ENCODE peak calls at places on chromosome 16, in ten cellular contexts. One of them, this sample, is unnamed.

GRCh38 chr16:84045818-84046470 is 3.3 kb upstream of the SLC38A8 start:
- DNase-seq in tibial nerve: no peak
- DNase-seq in Peyer's patch: no peak
- DNase-seq in suprapubic skin: no peak
- DNase-seq in body of pancreas: no peak
- DNase-seq in testis: no peak
- DNase-seq in transverse colon: no peak
- DNase-seq in A549: no peak
- DNase-seq in heart left ventricle: no peak
- DNase-seq in endothelial cell of umbilical vein: no peak
- DNase-seq in this sample: no peak

GRCh38 chr16:7374614-7375174 is 42.0 kb downstream of the RBFOX1 start:
- DNase-seq in Peyer's patch: no peak
- DNase-seq in A549: no peak
- DNase-seq in transverse colon: no peak
- DNase-seq in testis: no peak
- DNase-seq in endothelial cell of umbilical vein: no peak
- DNase-seq in suprapubic skin: no peak
- DNase-seq in heart left ventricle: no peak
- DNase-seq in tibial nerve: no peak
- DNase-seq in body of pancreas: no peak
- DNase-seq in this sample: no peak

GRCh38 chr16:84941916-84942315 is 69.4 kb downstream of the ZDHHC7 start:
- DNase-seq in testis: no peak
- DNase-seq in body of pancreas: no peak
- DNase-seq in Peyer's patch: no peak
- DNase-seq in suprapubic skin: peak; percentile 77
- DNase-seq in tibial nerve: no peak
- DNase-seq in heart left ventricle: no peak
- DNase-seq in endothelial cell of umbilical vein: no peak
- DNase-seq in transverse colon: no peak
- DNase-seq in A549: no peak
- DNase-seq in this sample: no peak

GRCh38 chr16:51137097-51137496 is 14.0 kb downstream of the SALL1 start:
- DNase-seq in A549: no peak
- DNase-seq in suprapubic skin: no peak
- DNase-seq in testis: no peak
- DNase-seq in body of pancreas: no peak
- DNase-seq in transverse colon: no peak
- DNase-seq in Peyer's patch: no peak
- DNase-seq in tibial nerve: no peak
- DNase-seq in endothelial cell of umbilical vein: no peak
- DNase-seq in heart left ventricle: no peak
- DNase-seq in this sample: peak; percentile 94

GRCh38 chr16:18932243-18932997 is 6.2 kb upstream of the SMG1 start:
- DNase-seq in A549: no peak
- DNase-seq in transverse colon: no peak
- DNase-seq in Peyer's patch: no peak
- DNase-seq in body of pancreas: no peak
- DNase-seq in tibial nerve: no peak
- DNase-seq in testis: no peak
- DNase-seq in endothelial cell of umbilical vein: no peak
- DNase-seq in suprapubic skin: no peak
- DNase-seq in heart left ventricle: no peak
- DNase-seq in this sample: peak; percentile 81

GRCh38 chr16:80899804-80900592 is 95.6 kb upstream of the CDYL2 start:
- DNase-seq in tibial nerve: peak; percentile 59
- DNase-seq in endothelial cell of umbilical vein: peak; percentile 90
- DNase-seq in transverse colon: peak; percentile 39
- DNase-seq in suprapubic skin: peak; percentile 62
- DNase-seq in body of pancreas: peak; percentile 93
- DNase-seq in Peyer's patch: peak; percentile 63
- DNase-seq in heart left ventricle: peak; percentile 92
- DNase-seq in A549: peak; percentile 36
- DNase-seq in testis: peak; percentile 86
- DNase-seq in this sample: peak; percentile 71

GRCh38 chr16:57664662-57665025 is 3.5 kb upstream of the ADGRG3 start:
- DNase-seq in body of pancreas: no peak
- DNase-seq in transverse colon: no peak
- DNase-seq in endothelial cell of umbilical vein: no peak
- DNase-seq in heart left ventricle: no peak
- DNase-seq in testis: no peak
- DNase-seq in tibial nerve: no peak
- DNase-seq in Peyer's patch: no peak
- DNase-seq in suprapubic skin: no peak
- DNase-seq in A549: no peak
- DNase-seq in this sample: peak; percentile 33

GRCh38 chr16:17885659-17886200 is 415.0 kb upstream of the XYLT1 start:
- DNase-seq in body of pancreas: no peak
- DNase-seq in tibial nerve: no peak
- DNase-seq in A549: no peak
- DNase-seq in Peyer's patch: no peak
- DNase-seq in heart left ventricle: no peak
- DNase-seq in testis: no peak
- DNase-seq in endothelial cell of umbilical vein: no peak
- DNase-seq in transverse colon: no peak
- DNase-seq in suprapubic skin: no peak
- DNase-seq in this sample: no peak

GRCh38 chr16:47446431-47446830 is 14.4 kb downstream of the ITFG1 start:
- DNase-seq in suprapubic skin: no peak
- DNase-seq in tibial nerve: no peak
- DNase-seq in body of pancreas: no peak
- DNase-seq in Peyer's patch: no peak
- DNase-seq in heart left ventricle: no peak
- DNase-seq in testis: no peak
- DNase-seq in transverse colon: no peak
- DNase-seq in A549: no peak
- DNase-seq in endothelial cell of umbilical vein: no peak
- DNase-seq in this sample: no peak

GRCh38 chr16:31181102-31181830 is 1.3 kb downstream of the FUS start:
- DNase-seq in A549: no peak
- DNase-seq in tibial nerve: no peak
- DNase-seq in transverse colon: peak; percentile 38
- DNase-seq in Peyer's patch: peak; percentile 61
- DNase-seq in heart left ventricle: peak; percentile 46
- DNase-seq in suprapubic skin: peak; percentile 79
- DNase-seq in body of pancreas: peak; percentile 17
- DNase-seq in testis: peak; percentile 55
- DNase-seq in endothelial cell of umbilical vein: peak; percentile 29
- DNase-seq in this sample: peak; percentile 21

GRCh38 chr16:59021751-59022150 is 287.6 kb upstream of the GOT2 start:
- DNase-seq in endothelial cell of umbilical vein: no peak
- DNase-seq in testis: no peak
- DNase-seq in transverse colon: no peak
- DNase-seq in suprapubic skin: no peak
- DNase-seq in A549: peak; percentile 5
- DNase-seq in tibial nerve: no peak
- DNase-seq in Peyer's patch: no peak
- DNase-seq in heart left ventricle: no peak
- DNase-seq in body of pancreas: no peak
- DNase-seq in this sample: no peak

GRCh38 chr16:73076291-73076959 is 28.5 kb upstream of the ZFHX3 start:
- DNase-seq in endothelial cell of umbilical vein: no peak
- DNase-seq in testis: no peak
- DNase-seq in A549: no peak
- DNase-seq in tibial nerve: no peak
- DNase-seq in suprapubic skin: no peak
- DNase-seq in transverse colon: no peak
- DNase-seq in heart left ventricle: no peak
- DNase-seq in Peyer's patch: no peak
- DNase-seq in body of pancreas: no peak
- DNase-seq in this sample: no peak

GRCh38 chr16:21336231-21336630 is 58.1 kb upstream of the CRYM start:
- DNase-seq in heart left ventricle: no peak
- DNase-seq in body of pancreas: no peak
- DNase-seq in tibial nerve: no peak
- DNase-seq in endothelial cell of umbilical vein: no peak
- DNase-seq in suprapubic skin: no peak
- DNase-seq in testis: no peak
- DNase-seq in transverse colon: no peak
- DNase-seq in A549: no peak
- DNase-seq in Peyer's patch: no peak
- DNase-seq in this sample: no peak

GRCh38 chr16:4944333-4945281 is 7.7 kb upstream of the PPL start:
- DNase-seq in A549: peak; percentile 94
- DNase-seq in testis: peak; percentile 67
- DNase-seq in transverse colon: peak; percentile 84
- DNase-seq in body of pancreas: peak; percentile 92
- DNase-seq in tibial nerve: peak; percentile 87
- DNase-seq in suprapubic skin: peak; percentile 96
- DNase-seq in Peyer's patch: peak; percentile 85
- DNase-seq in heart left ventricle: peak; percentile 89
- DNase-seq in endothelial cell of umbilical vein: peak; percentile 98
- DNase-seq in this sample: peak; percentile 98

GRCh38 chr16:13122074-13122473 is 220.7 kb downstream of the SHISA9 start:
- DNase-seq in heart left ventricle: no peak
- DNase-seq in endothelial cell of umbilical vein: no peak
- DNase-seq in tibial nerve: no peak
- DNase-seq in body of pancreas: no peak
- DNase-seq in transverse colon: no peak
- DNase-seq in A549: no peak
- DNase-seq in suprapubic skin: no peak
- DNase-seq in Peyer's patch: no peak
- DNase-seq in testis: no peak
- DNase-seq in this sample: no peak

GRCh38 chr16:85138825-85139627 is 26.8 kb upstream of the CIBAR2 start:
- DNase-seq in Peyer's patch: no peak
- DNase-seq in suprapubic skin: no peak
- DNase-seq in body of pancreas: peak; percentile 54
- DNase-seq in heart left ventricle: no peak
- DNase-seq in testis: no peak
- DNase-seq in transverse colon: no peak
- DNase-seq in endothelial cell of umbilical vein: no peak
- DNase-seq in A549: no peak
- DNase-seq in tibial nerve: no peak
- DNase-seq in this sample: peak; percentile 31

GRCh38 chr16:4664538-4665418 is 28.6 kb upstream of the NUDT16L1 start:
- DNase-seq in tibial nerve: peak; percentile 54
- DNase-seq in heart left ventricle: no peak
- DNase-seq in A549: peak; percentile 22
- DNase-seq in testis: peak; percentile 63
- DNase-seq in Peyer's patch: peak; percentile 87
- DNase-seq in suprapubic skin: no peak
- DNase-seq in transverse colon: peak; percentile 73
- DNase-seq in endothelial cell of umbilical vein: no peak
- DNase-seq in body of pancreas: peak; percentile 56
- DNase-seq in this sample: peak; percentile 35

GRCh38 chr16:74485916-74486315 is 64.6 kb upstream of the CLEC18B start:
- DNase-seq in A549: no peak
- DNase-seq in endothelial cell of umbilical vein: no peak
- DNase-seq in Peyer's patch: no peak
- DNase-seq in heart left ventricle: no peak
- DNase-seq in suprapubic skin: no peak
- DNase-seq in transverse colon: no peak
- DNase-seq in body of pancreas: no peak
- DNase-seq in tibial nerve: no peak
- DNase-seq in testis: no peak
- DNase-seq in this sample: no peak

GRCh38 chr16:54655171-54655590 is 275.5 kb upstream of the IRX5 start:
- DNase-seq in suprapubic skin: no peak
- DNase-seq in testis: no peak
- DNase-seq in Peyer's patch: no peak
- DNase-seq in heart left ventricle: peak; percentile 55
- DNase-seq in endothelial cell of umbilical vein: peak; percentile 65
- DNase-seq in transverse colon: no peak
- DNase-seq in body of pancreas: peak; percentile 17
- DNase-seq in tibial nerve: peak; percentile 10
- DNase-seq in A549: no peak
- DNase-seq in this sample: peak; percentile 71
- TF ChIP-seq POLR2A in suprapubic skin: no peak
- TF ChIP-seq POLR2A in testis: no peak
- TF ChIP-seq POLR2A in Peyer's patch: no peak
- TF ChIP-seq POLR2A in heart left ventricle: no peak
- TF ChIP-seq POLR2A in endothelial cell of umbilical vein: no peak
- TF ChIP-seq POLR2A in transverse colon: no peak
- TF ChIP-seq POLR2A in body of pancreas: no peak
- TF ChIP-seq POLR2A in tibial nerve: no peak
- TF ChIP-seq POLR2A in A549: no peak
- TF ChIP-seq POLR2A in this sample: no peak

GRCh38 chr16:3304370-3304769 is 860 bp downstream of the TIGD7 start:
- DNase-seq in suprapubic skin: no peak
- DNase-seq in tibial nerve: no peak
- DNase-seq in A549: no peak
- DNase-seq in endothelial cell of umbilical vein: no peak
- DNase-seq in testis: no peak
- DNase-seq in Peyer's patch: no peak
- DNase-seq in heart left ventricle: no peak
- DNase-seq in body of pancreas: no peak
- DNase-seq in transverse colon: no peak
- DNase-seq in this sample: no peak
- H3K9me3 ChIP-seq in suprapubic skin: peaks cover 51% of the 10 kb centered on the region
- H3K9me3 ChIP-seq in tibial nerve: no peaks in the 10 kb centered on the region
- H3K9me3 ChIP-seq in A549: peaks cover 92% of the 10 kb centered on the region
- H3K9me3 ChIP-seq in endothelial cell of umbilical vein: no peaks in the 10 kb centered on the region
- H3K9me3 ChIP-seq in testis: no peaks in the 10 kb centered on the region
- H3K9me3 ChIP-seq in Peyer's patch: peaks cover 5% of the 10 kb centered on the region
- H3K9me3 ChIP-seq in heart left ventricle: peaks cover 5% of the 10 kb centered on the region
- H3K9me3 ChIP-seq in body of pancreas: peaks cover 2% of the 10 kb centered on the region
- H3K9me3 ChIP-seq in transverse colon: peaks cover 76% of the 10 kb centered on the region
- H3K9me3 ChIP-seq in this sample: no peaks in the 10 kb centered on the region

DNA sequence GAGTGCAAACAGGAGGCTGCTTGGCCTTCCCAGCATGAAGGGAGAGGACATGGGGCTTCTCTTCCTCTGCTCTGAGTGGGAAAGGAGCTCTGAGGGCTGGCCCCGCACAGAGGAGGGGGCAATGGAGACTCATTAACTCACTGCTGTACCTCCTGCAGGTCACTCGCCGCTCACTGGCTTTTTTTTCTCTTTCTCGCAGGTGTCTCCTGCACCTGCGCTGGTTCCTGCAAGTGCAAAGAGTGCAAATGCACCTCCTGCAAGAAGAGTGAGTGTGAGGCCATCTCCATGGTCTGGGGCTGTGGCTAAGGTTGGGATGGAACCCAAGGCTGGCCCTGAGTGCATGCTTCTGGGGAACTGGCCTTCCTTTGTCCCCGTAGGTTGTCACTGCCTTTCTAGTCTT is 717 bp downstream of the MT1F start:
- DNase-seq in A549: no peak
- DNase-seq in endothelial cell of umbilical vein: no peak
- DNase-seq in transverse colon: no peak
- DNase-seq in heart left ventricle: no peak
- DNase-seq in testis: no peak
- DNase-seq in tibial nerve: no peak
- DNase-seq in suprapubic skin: no peak
- DNase-seq in body of pancreas: no peak
- DNase-seq in Peyer's patch: no peak
- DNase-seq in this sample: no peak
- TF ChIP-seq POLR2A in A549: no peak
- TF ChIP-seq POLR2A in endothelial cell of umbilical vein: no peak
- TF ChIP-seq POLR2A in transverse colon: no peak
- TF ChIP-seq POLR2A in heart left ventricle: no peak
- TF ChIP-seq POLR2A in testis: no peak
- TF ChIP-seq POLR2A in tibial nerve: no peak
- TF ChIP-seq POLR2A in suprapubic skin: no peak
- TF ChIP-seq POLR2A in body of pancreas: no peak
- TF ChIP-seq POLR2A in Peyer's patch: no peak
- TF ChIP-seq POLR2A in this sample: no peak

DNA sequence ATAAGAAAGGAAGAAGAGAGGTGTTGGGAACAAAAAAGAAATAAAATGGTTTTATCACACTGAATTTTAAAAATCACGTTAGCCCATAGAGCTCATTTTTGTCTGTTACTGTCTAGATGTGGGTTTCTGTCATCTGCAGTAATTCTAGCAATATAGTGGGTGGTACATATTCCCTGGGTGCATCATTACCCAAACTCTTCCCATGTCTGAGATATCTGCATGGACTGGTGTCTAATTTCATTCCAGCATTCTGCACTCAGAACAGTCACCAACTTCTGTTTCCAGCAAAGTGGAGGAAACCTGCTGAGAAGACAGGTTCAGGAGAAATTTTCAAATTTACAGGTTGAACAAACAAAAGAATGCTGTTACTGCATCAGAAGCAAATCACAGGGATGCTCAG is 263.8 kb downstream of the CDH11 start:
- DNase-seq in testis: no peak
- DNase-seq in Peyer's patch: no peak
- DNase-seq in transverse colon: no peak
- DNase-seq in heart left ventricle: no peak
- DNase-seq in A549: no peak
- DNase-seq in body of pancreas: no peak
- DNase-seq in endothelial cell of umbilical vein: no peak
- DNase-seq in suprapubic skin: no peak
- DNase-seq in tibial nerve: no peak
- DNase-seq in this sample: no peak
- H3K9me3 ChIP-seq in testis: no peaks in the 10 kb centered on the region
- H3K9me3 ChIP-seq in Peyer's patch: no peaks in the 10 kb centered on the region
- H3K9me3 ChIP-seq in transverse colon: no peaks in the 10 kb centered on the region
- H3K9me3 ChIP-seq in heart left ventricle: no peaks in the 10 kb centered on the region
- H3K9me3 ChIP-seq in A549: no peaks in the 10 kb centered on the region
- H3K9me3 ChIP-seq in body of pancreas: no peaks in the 10 kb centered on the region
- H3K9me3 ChIP-seq in endothelial cell of umbilical vein: no peaks in the 10 kb centered on the region
- H3K9me3 ChIP-seq in suprapubic skin: no peaks in the 10 kb centered on the region
- H3K9me3 ChIP-seq in tibial nerve: no peaks in the 10 kb centered on the region
- H3K9me3 ChIP-seq in this sample: no peaks in the 10 kb centered on the region

This sample was measured in thyroid gland.